ENCODE peak calls at places on chromosomes 4 and X, in five cellular contexts. I is cardiac fibroblast, W is WERI-Rb-1, U is thoracic aorta, T is heart right ventricle. H is an unnamed sample.

GRCh38 chr4:4325321-4325720 is 35.3 kb downstream of the ZBTB49 start:
- DNase-seq in I (no peak), W (no peak), U (no peak), T (no peak), H (no peak)

GRCh38 chr4:180377741-180378140 is 1865.5 kb upstream of the TENM3 start:
- DNase-seq in I (no peak), W (no peak), U (no peak), T (no peak), H (no peak)

GRCh38 chr4:177191586-177191985 is 118.1 kb upstream of the NEIL3 start:
- DNase-seq in I (no peak), W (no peak), U (no peak), T (no peak), H (no peak)

GRCh38 chr4:98481167-98481566 is 177.2 kb downstream of the TSPAN5 start:
- DNase-seq in I (no peak), W (no peak), U (no peak), T (no peak), H (no peak)

GRCh38 chr4:127856485-127857447 is 23.9 kb upstream of the PLK4 start:
- DNase-seq in I (peak; percentile 93), W (no peak), U (no peak), T (no peak), H (peak; percentile 49)

GRCh38 chrX:135893294-135893817 is at the start of the genes CT45A10 and SAGE1:
- DNase-seq in I (no peak), W (no peak), U (no peak), T (no peak), H (no peak)

GRCh38 chr4:37858877-37859276 is 32.0 kb upstream of the TBC1D1 start:
- DNase-seq in I (no peak), W (no peak), U (no peak), T (no peak), H (no peak)

GRCh38 chr4:82623284-82623683 is 61.5 kb upstream of the TMEM150C start:
- DNase-seq in I (no peak), W (no peak), U (no peak), T (no peak), H (no peak)

GRCh38 chr4:81652069-81652478 is 180.4 kb upstream of the RASGEF1B start:
- DNase-seq in I (no peak), W (no peak), U (no peak), T (no peak), H (no peak)

GRCh38 chrX:120305531-120306145 is 5.6 kb downstream of the TMEM255A start:
- DNase-seq in I (no peak), W (no peak), U (no peak), T (no peak), H (no peak)

GRCh38 chr4:73864365-73864764 is 4.8 kb upstream of the CXCL1 start:
- DNase-seq in I (no peak), W (peak; percentile 22), U (no peak), T (no peak), H (peak; percentile 26)

GRCh38 chr4:22473268-22473667 is 42.6 kb downstream of the ADGRA3 start:
- DNase-seq in I (peak; percentile 74), W (no peak), U (no peak), T (no peak), H (no peak)

GRCh38 chrX:67693928-67694327 is 150.1 kb downstream of the AR start:
- DNase-seq in I (peak; percentile 28), W (no peak), U (no peak), T (no peak), H (no peak)

GRCh38 chr4:129988957-129989356 is 893.0 kb downstream of the C4orf33 start:
- DNase-seq in I (no peak), W (no peak), U (no peak), T (no peak), H (no peak)

GRCh38 chr4:2800691-2801596 is 8.1 kb downstream of the SH3BP2 start:
- DNase-seq in I (peak; percentile 41), W (peak; percentile 86), U (no peak), T (peak; percentile 89), H (peak; percentile 72)

GRCh38 chr4:183185018-183185417 is 86.0 kb downstream of the WWC2 start:
- DNase-seq in I (no peak), W (no peak), U (no peak), T (no peak), H (peak; percentile 18)

GRCh38 chr4:83362492-83363329 is 28.1 kb upstream of the HPSE start:
- DNase-seq in I (peak; percentile 61), W (no peak), U (no peak), T (no peak), H (no peak)

GRCh38 chrX:19270727-19271126 is 73.0 kb upstream of the PDHA1 start:
- DNase-seq in I (no peak), W (no peak), U (no peak), T (no peak), H (no peak)

GRCh38 chrX:136130931-136131843 is 16.1 kb upstream of the FHL1 start:
- DNase-seq in I (peak; percentile 89), W (no peak), U (no peak), T (no peak), H (no peak)

GRCh38 chr4:52931238-52931637 is 69.1 kb downstream of the RASL11B start:
- DNase-seq in I (no peak), W (no peak), U (no peak), T (no peak), H (no peak)

GRCh38 chr4:128512767-128513322 is 225.2 kb upstream of the PGRMC2 start:
- DNase-seq in I (no peak), W (no peak), U (no peak), T (no peak), H (no peak)

GRCh38 chr4:13645075-13645474 is 17.6 kb upstream of the BOD1L1 start:
- DNase-seq in I (no peak), W (no peak), U (no peak), T (no peak), H (no peak)

GRCh38 chr4:19497692-19498091 is 754.0 kb upstream of the SLIT2 start:
- DNase-seq in I (no peak), W (no peak), U (no peak), T (no peak), H (no peak)

GRCh38 chrX:13235930-13236329 is 83.9 kb downstream of the ATXN3L start:
- DNase-seq in I (no peak), W (peak; percentile 20), U (no peak), T (no peak), H (no peak)

GRCh38 chrX:2384486-2384885 is 116.3 kb downstream of the DHRSX start:
- DNase-seq in I (no peak), W (no peak), U (no peak), T (no peak), H (no peak)

GRCh38 chr4:1330761-1331590 is 16.0 kb upstream of the UVSSA start:
- DNase-seq in I (no peak), W (peak; percentile 62), U (no peak), T (no peak), H (no peak)

GRCh38 chr4:68927165-68927564 is 24.4 kb downstream of the UGT2A3 start:
- DNase-seq in I (no peak), W (no peak), U (no peak), T (no peak), H (no peak)

GRCh38 chr4:66095065-66095464 is 424.8 kb upstream of the EPHA5 start:
- DNase-seq in I (no peak), W (no peak), U (no peak), T (no peak), H (no peak)

GRCh38 chrX:37883196-37883595 is 35.8 kb upstream of the DYNLT3 start:
- DNase-seq in I (peak; percentile 33), W (no peak), U (no peak), T (no peak), H (no peak)

GRCh38 chr4:169045862-169046584 is 36.0 kb upstream of the CBR4 start:
- DNase-seq in I (no peak), W (peak; percentile 43), U (no peak), T (no peak), H (no peak)

DNA sequence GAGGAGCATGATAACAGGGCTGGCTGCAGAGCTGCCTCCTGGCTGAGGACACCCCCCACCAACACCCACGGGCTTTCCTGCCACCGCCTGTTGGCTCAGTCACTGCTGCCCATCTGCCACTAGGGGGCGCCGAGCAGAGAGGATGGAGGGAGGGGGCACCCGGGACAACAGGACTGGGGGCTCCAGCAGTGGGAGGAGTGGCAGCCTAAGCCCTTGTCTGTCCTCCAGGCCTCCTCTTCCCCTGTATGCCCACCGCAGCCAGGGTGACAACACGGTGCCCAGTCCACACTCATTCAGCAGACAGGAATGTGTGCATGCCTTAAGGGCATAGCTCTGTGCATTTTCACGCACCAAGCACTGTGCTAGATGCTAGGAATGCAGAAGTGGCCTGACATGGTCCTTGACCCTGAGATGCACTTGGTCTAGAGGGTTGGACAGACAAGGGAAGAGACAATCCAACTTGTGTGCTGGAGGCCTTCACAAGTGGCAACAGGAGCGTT is 149.9 kb downstream of the AMMECR1 start:
- DNase-seq in I (peak; percentile 41), W (peak; percentile 61), U (no peak), T (peak; percentile 14), H (peak; percentile 40)
- TF ChIP-seq CTCF in I (peak; percentile 52), W (peak; percentile 78), U (peak; percentile 27), T (peak; percentile 47), H (peak; percentile 75)

GRCh38 chr4:126592088-126592487 is 1040.7 kb upstream of the INTU start:
- DNase-seq in I (no peak), W (no peak), U (no peak), T (no peak), H (no peak)
- TF ChIP-seq CTCF in I (peak; percentile 27), W (peak; percentile 10), U (peak; percentile 28), T (no peak), H (no peak)

DNA sequence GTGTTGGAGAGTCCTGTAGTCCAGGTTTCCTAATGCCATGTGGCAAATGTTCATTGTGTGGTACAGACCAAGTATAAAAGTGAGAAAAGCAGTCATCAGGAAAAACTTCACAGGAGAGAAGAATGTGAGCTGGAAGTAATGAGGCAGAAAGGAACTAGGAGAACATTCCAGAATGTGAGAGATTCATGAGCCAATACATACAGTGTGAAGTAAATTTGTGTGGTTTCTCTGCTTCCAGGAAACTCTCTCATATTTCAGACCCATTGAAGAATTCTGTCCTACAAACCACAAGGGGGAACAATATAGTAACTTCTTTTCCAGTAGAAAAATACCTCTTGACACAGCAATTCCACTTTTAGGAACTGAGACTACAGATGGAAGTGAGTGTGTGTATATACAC is 136.5 kb downstream of the RNF150 start:
- DNase-seq in I (peak; percentile 51), W (no peak), U (no peak), T (no peak), H (no peak)
- TF ChIP-seq CTCF in I (no peak), W (no peak), U (no peak), T (no peak), H (no peak)

GRCh38 chr4:76896731-76897521 is 1.0 kb downstream of the SOWAHB start:
- DNase-seq in I (peak; percentile 9), W (peak; percentile 28), U (no peak), T (peak; percentile 21), H (peak; percentile 60)

GRCh38 chr4:76896048-76896447 is 1.9 kb downstream of the SOWAHB start:
- DNase-seq in I (no peak), W (no peak), U (no peak), T (no peak), H (no peak)

GRCh38 chr4:76897522-76898384 is at the start of gene SOWAHB:
- DNase-seq in I (no peak), W (peak; percentile 33), U (no peak), T (no peak), H (peak; percentile 66)

GRCh38 chr4:76894537-76894936 is 3.4 kb downstream of the SOWAHB start:
- DNase-seq in I (no peak), W (no peak), U (no peak), T (no peak), H (peak; percentile 46)

DNA sequence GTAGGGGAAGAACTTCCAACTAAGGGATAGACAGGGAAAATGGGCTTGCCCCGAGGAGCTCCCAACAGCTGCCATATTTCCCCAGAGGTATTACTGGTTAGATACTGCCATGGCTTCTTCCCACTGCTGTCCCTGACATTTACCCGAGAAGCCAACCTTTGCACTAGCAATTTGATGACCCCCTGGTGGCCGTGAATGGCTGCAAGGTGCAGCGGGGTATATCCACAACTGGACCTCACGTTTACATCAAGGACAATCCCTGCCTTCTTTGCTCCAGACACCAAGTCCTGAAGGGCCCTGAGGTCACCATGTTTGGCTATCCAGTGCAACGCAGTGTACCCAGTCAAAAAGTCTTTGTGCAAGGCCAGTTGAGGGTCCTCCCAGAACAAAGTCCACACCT is 2.3 kb downstream of the SOWAHB start:
- DNase-seq in I (no peak), W (no peak), U (no peak), T (no peak), H (no peak)
- TF ChIP-seq CTCF in I (no peak), W (peak; percentile 21), U (no peak), T (no peak), H (peak; percentile 27)